ENCODE peak calls at places on chromosomes 13 and 19, in four cellular contexts. H is K562, R is HepG2, U is GM12878. A is an unnamed sample.

GRCh38 chr19:13154911-13155471 is 4.8 kb downstream of the IER2 start:
- DNase-seq in R (peak), U (no peak), H (peak), A (no peak)

GRCh38 chr19:44741841-44742352 is 6.6 kb upstream of the BCL3 start:
- DNase-seq in H (peak), R (peak), U (no peak), A (no peak)

GRCh38 chr13:49304763-49305695 is 57.3 kb downstream of the CDADC1 start:
- DNase-seq in U (no peak), R (no peak), H (no peak), A (no peak)

GRCh38 chr13:24694907-24695306 is 14.7 kb downstream of the ATP12A start:
- DNase-seq in U (no peak), R (no peak), H (no peak), A (no peak)

GRCh38 chr19:1864480-1865171 is 1.2 kb upstream of the KLF16 start:
- DNase-seq in H (peak), U (no peak), R (peak), A (peak)

GRCh38 chr19:51440846-51441409 is 17.3 kb downstream of the SIGLEC8 start:
- DNase-seq in R (no peak), U (no peak), H (peak), A (no peak)

GRCh38 chr19:13505164-13505695 is 1.0 kb downstream of the CACNA1A start:
- DNase-seq in H (no peak), U (no peak), R (no peak), A (no peak)

GRCh38 chr13:45511310-45512147 is 46.8 kb downstream of the COG3 start:
- DNase-seq in H (peak), R (peak), U (peak), A (peak)

GRCh38 chr19:54523403-54523802 is 20.8 kb downstream of the LAIR2 start:
- DNase-seq in U (peak), R (no peak), H (no peak), A (no peak)

GRCh38 chr19:23260956-23261355 is 10.8 kb upstream of the ZNF724 start:
- DNase-seq in H (no peak), U (no peak), R (no peak), A (no peak)

GRCh38 chr19:14369399-14370168 is 11.7 kb upstream of the ADGRE5 start:
- DNase-seq in H (peak), R (no peak), U (no peak), A (no peak)

GRCh38 chr13:80141114-80141849 is 199.6 kb downstream of the SPRY2 start:
- DNase-seq in R (no peak), U (no peak), H (no peak), A (peak)

GRCh38 chr13:59111711-59112110 is 1052.0 kb downstream of the DIAPH3 start:
- DNase-seq in U (no peak), H (no peak), R (no peak), A (no peak)

GRCh38 chr13:87274209-87274819 is 396.9 kb upstream of the SLITRK5 start:
- DNase-seq in U (no peak), H (no peak), R (peak), A (peak)

GRCh38 chr19:45878043-45878794 is 7.7 kb downstream of the IRF2BP1 start:
- DNase-seq in R (peak), U (no peak), H (no peak), A (no peak)

GRCh38 chr19:45939792-45940514 is 25.4 kb upstream of the NANOS2 start:
- DNase-seq in R (no peak), U (no peak), H (no peak), A (no peak)

GRCh38 chr13:89899302-89900103 is 1448.0 kb upstream of the MIR17HG start:
- DNase-seq in H (no peak), R (peak), U (no peak), A (no peak)

GRCh38 chr19:6720369-6721112 is at the start of gene C3:
- DNase-seq in H (no peak), U (no peak), R (peak), A (no peak)

GRCh38 chr19:39831679-39832078 is 2.3 kb downstream of the DYRK1B start:
- DNase-seq in R (no peak), H (no peak), U (no peak), A (no peak)

GRCh38 chr13:41595298-41595697 is 137.9 kb downstream of the RGCC start:
- DNase-seq in R (no peak), H (no peak), U (no peak), A (no peak)

GRCh38 chr13:74290324-74290773 is 156.1 kb upstream of the KLF12 start:
- DNase-seq in U (no peak), H (no peak), R (peak), A (peak)

GRCh38 chr13:113751491-113751890 is 7.5 kb upstream of the TMEM255B start:
- DNase-seq in H (no peak), R (no peak), U (no peak), A (no peak)

DNA sequence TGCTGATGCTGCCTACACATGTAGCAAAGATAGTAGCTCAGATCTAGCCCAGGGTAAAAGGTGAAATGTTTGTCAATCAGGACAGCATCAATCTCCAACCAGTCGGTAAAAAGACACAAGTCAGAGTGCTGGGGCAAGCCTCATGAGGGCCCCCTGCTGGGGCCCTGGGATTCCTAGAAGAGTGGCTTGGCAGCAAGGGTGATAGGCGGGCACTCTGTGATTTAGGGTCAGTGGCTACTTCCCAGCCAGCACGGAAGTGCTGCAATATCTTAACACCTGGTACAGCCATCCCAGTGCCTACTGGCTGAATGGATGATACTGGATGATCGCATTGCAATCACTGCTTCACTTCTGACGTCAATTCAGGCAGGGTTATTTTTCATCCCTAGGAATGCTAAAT is 432.2 kb downstream of the FGF9 start:
- DNase-seq in U (no peak), R (no peak), H (no peak), A (no peak)
- TF ChIP-seq BHLHE40 in U (no peak), R (no peak), H (no peak), A (no peak)

DNA sequence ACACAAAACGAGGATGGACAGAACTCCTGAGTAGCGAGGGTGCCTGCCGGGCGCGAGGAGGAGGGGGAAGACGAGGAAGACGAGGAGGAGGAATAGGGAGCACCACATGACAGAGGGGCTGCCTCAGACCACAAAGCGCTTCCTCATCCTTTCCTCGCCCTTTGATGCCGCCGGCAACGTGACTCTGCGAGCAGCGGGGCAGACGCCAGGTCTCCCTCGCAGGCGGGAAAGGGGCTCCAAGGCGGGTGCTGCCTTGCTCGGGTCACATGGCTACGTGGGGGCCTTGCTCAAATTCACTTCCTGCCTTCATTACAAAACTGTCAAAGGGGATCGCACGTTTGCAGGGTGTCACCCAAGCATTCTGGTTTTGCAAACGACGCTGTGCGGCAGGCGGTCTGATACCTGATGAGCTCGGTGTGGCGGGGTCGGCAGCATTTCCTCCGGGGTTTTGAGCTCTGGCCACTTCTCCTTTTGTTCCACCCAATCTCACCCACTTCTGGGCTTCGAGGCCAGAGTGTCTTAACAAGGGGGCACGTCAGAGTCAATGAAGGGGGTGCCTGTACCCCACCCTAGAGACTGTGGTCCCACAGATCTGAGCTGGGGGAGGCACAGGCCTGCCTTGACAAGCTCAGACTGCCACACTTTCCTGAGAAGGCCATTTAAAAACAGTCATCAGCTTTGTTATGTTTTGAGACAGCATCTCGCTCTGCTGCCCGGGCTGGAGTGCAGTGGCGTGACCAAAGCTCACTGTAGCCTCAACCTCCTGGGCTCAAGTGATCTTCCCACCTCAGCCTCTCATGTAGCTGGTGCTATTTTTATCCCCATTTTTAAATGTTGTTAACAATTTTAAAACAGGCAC is 14.9 kb downstream of the MAP2K2 start:
- DNase-seq in R (no peak), H (no peak), U (peak), A (no peak)
- TF ChIP-seq FOXK2 in R (no peak), H (no peak), U (no peak), A (no peak)

DNA sequence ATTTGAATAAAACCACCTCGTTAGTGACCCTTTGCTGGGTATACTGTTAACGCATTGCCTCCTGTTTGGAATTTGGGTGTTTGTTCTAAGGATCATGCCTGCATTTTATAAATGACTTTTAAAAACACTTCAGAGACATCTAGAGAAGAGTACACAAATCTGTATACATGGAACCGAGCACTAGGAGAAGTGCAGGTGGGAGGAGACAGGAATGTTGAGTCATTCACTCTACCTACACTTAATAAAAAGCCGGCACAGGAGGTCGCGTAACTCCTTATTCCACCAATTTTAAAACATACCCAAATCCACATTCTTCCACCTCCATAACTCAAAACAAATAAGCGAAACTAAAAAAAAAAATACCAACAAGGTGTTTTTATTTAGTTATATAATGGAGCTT is 48.6 kb downstream of the FGF9 start:
- DNase-seq in R (no peak), H (no peak), U (no peak), A (no peak)
- TF ChIP-seq BHLHE40 in R (no peak), H (no peak), U (no peak), A (no peak)

DNA sequence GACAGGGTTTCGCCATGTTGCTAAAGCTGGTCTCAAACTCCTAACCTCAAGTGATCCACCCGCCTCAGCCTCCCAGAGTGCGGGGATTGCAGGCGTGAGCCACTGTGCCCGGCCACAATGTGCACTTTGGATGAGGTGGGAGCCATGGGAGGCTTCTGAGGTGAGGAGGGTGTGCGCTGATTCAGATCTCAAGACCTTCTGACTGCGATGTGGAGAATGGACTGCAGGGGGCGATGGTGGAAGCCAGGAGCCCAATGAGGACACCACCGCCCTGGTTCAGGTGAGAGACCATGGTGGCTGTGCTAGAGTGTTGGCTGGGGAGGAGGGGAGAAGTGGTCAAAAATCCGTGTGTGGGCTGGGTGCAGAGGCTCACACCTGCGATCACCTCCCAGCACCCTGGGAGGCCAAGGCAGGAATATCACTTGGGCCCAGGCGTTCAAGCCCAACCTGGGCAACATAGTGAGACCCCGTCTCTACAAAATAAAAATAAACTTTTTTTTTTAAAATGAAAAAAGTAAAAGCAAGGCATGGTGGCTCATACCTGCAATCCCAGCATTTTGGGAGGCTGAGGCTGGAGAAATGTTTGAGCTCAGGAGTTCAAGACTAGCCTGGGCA is 5.6 kb downstream of the INAFM1 start:
- DNase-seq in H (peak), R (peak), U (no peak), A (peak)
- TF ChIP-seq FOXK2 in H (no peak), R (no peak), U (no peak), A (no peak)

GRCh38 chr13:107811233-107811632 is 404.1 kb downstream of the LIG4 start:
- DNase-seq in R (no peak), H (no peak), U (no peak), A (no peak)
- TF ChIP-seq BHLHE40 in R (no peak), H (no peak), U (no peak), A (no peak)

GRCh38 chr13:44171861-44172260 is 201.8 kb upstream of the SERP2 start:
- DNase-seq in U (no peak), H (no peak), R (no peak), A (no peak)
- TF ChIP-seq FOXK2 in U (no peak), H (no peak), R (no peak), A (no peak)